ENCODE peak calls at places on chromosome 16, in seven cellular contexts. N, B, Q, K, T, H and Z are unnamed samples.

GRCh38 chr16:57651344-57652333 is 16.5 kb upstream of the ADGRG3 start:
- DNase-seq in T (peak), B (no peak), H (no peak), N (no peak), Q (no peak), K (no peak), Z (peak)

GRCh38 chr16:4314532-4315184 is 1.2 kb upstream of the GLIS2 start:
- DNase-seq in T (peak), H (peak), B (no peak), K (peak), N (peak), Q (no peak), Z (peak)

GRCh38 chr16:2008009-2008526 is 1.6 kb downstream of the ZNF598 start:
- DNase-seq in T (no peak), Q (peak), H (peak), K (peak), N (no peak), B (peak), Z (peak)

GRCh38 chr16:77480671-77481315 is 46.0 kb upstream of the ADAMTS18 start:
- DNase-seq in H (no peak), K (no peak), B (no peak), Q (no peak), N (no peak), T (no peak), Z (no peak)

GRCh38 chr16:3431779-3432219 is 11.5 kb downstream of the ZNF597 start:
- DNase-seq in N (peak), Q (no peak), B (no peak), T (no peak), H (peak), K (peak), Z (peak)

GRCh38 chr16:81896902-81897301 is 114.4 kb downstream of the SDR42E1 start:
- DNase-seq in H (no peak), T (no peak), K (no peak), B (peak), Q (no peak), N (no peak), Z (no peak)

GRCh38 chr16:50585331-50585776 is 37.2 kb downstream of the NKD1 start:
- DNase-seq in N (no peak), H (peak), K (peak), B (no peak), Q (no peak), T (peak), Z (no peak)

GRCh38 chr16:2251281-2252111 is at the start of gene ECI1:
- DNase-seq in N (peak), T (peak), H (peak), Q (no peak), B (peak), K (peak), Z (peak)

GRCh38 chr16:62225675-62226074 is 189.4 kb upstream of the CDH8 start:
- DNase-seq in K (peak), B (peak), T (peak), Q (peak), H (no peak), N (peak), Z (peak)

GRCh38 chr16:88451586-88452484 is 1.2 kb upstream of the ZFPM1 start:
- DNase-seq in N (no peak), B (no peak), Q (no peak), H (no peak), K (peak), T (no peak), Z (peak)

GRCh38 chr16:19168173-19169080 is at the start of gene SYT17:
- DNase-seq in T (peak), K (peak), Q (no peak), H (no peak), B (no peak), N (peak), Z (no peak)

GRCh38 chr16:10895053-10895946 is 18.3 kb downstream of the CIITA start:
- DNase-seq in Q (no peak), K (peak), T (peak), B (peak), H (peak), N (no peak), Z (peak)

GRCh38 chr16:59164461-59164860 is 430.3 kb upstream of the GOT2 start:
- DNase-seq in H (no peak), Q (no peak), N (no peak), K (no peak), B (peak), T (peak), Z (no peak)

GRCh38 chr16:1470543-1471251 is 4.1 kb downstream of the CLCN7 start:
- DNase-seq in H (peak), K (no peak), B (no peak), N (no peak), Q (no peak), T (no peak), Z (no peak)

GRCh38 chr16:79786389-79786788 is 185.9 kb upstream of the MAF start:
- DNase-seq in H (no peak), Q (no peak), N (no peak), B (no peak), K (no peak), T (no peak), Z (no peak)

GRCh38 chr16:80788016-80788415 is 16.4 kb downstream of the CDYL2 start:
- DNase-seq in N (no peak), Q (no peak), T (no peak), B (no peak), H (peak), K (no peak), Z (no peak)

GRCh38 chr16:3058173-3059030 is 7.0 kb upstream of the IL32 start:
- DNase-seq in N (peak), Q (no peak), T (peak), K (peak), B (peak), H (peak), Z (peak)

GRCh38 chr16:23729503-23730424 is 16.7 kb upstream of the ERN2 start:
- DNase-seq in B (peak), K (peak), Q (no peak), N (no peak), H (peak), T (no peak), Z (no peak)

GRCh38 chr16:81638286-81638945 is 140.7 kb upstream of the PLCG2 start:
- DNase-seq in Q (no peak), T (no peak), B (no peak), K (no peak), H (no peak), N (no peak), Z (no peak)

GRCh38 chr16:64543401-64543800 is 578.5 kb downstream of the CDH11 start:
- DNase-seq in N (no peak), T (no peak), Q (no peak), H (peak), B (no peak), K (no peak), Z (no peak)

GRCh38 chr16:3022697-3023414 is 886 bp downstream of the HCFC1R1 start:
- DNase-seq in K (no peak), B (peak), T (no peak), H (peak), N (no peak), Q (no peak), Z (peak)

GRCh38 chr16:58459344-58460218 is 40.4 kb upstream of the NDRG4 start:
- DNase-seq in H (no peak), N (no peak), B (peak), Q (peak), T (no peak), K (no peak), Z (peak)

GRCh38 chr16:12646490-12647274 is 157.0 kb downstream of the CPPED1 start:
- DNase-seq in K (no peak), H (peak), B (no peak), T (no peak), Q (no peak), N (peak), Z (peak)

GRCh38 chr16:69424935-69425784 is 741 bp downstream of the CYB5B start:
- DNase-seq in K (no peak), Q (no peak), N (peak), T (no peak), B (no peak), H (no peak), Z (no peak)

GRCh38 chr16:4936181-4936990 is 562 bp downstream of the PPL start:
- DNase-seq in Q (no peak), B (peak), K (peak), N (peak), T (peak), H (no peak), Z (no peak)

GRCh38 chr16:10123141-10123540 is 59.1 kb downstream of the GRIN2A start:
- DNase-seq in Q (no peak), N (no peak), H (peak), B (no peak), T (no peak), K (no peak), Z (no peak)

GRCh38 chr16:77422196-77422784 is 12.5 kb downstream of the ADAMTS18 start:
- DNase-seq in T (no peak), N (no peak), B (no peak), Q (no peak), K (no peak), H (no peak), Z (no peak)

GRCh38 chr16:66549284-66550131 is at the start of gene TK2:
- DNase-seq in Q (no peak), T (peak), N (peak), B (no peak), K (peak), H (peak), Z (peak)
- TF ChIP-seq CTCF in Q (peak), T (peak), N (peak), B (no peak), K (no peak), H (peak), Z (no peak)

GRCh38 chr16:70715113-70715711 is 29.4 kb upstream of the MTSS2 start:
- DNase-seq in N (peak), T (no peak), K (peak), H (peak), B (peak), Q (peak), Z (no peak)
- TF ChIP-seq CTCF in N (peak), T (no peak), K (no peak), H (peak), B (no peak), Q (peak), Z (no peak)

DNA sequence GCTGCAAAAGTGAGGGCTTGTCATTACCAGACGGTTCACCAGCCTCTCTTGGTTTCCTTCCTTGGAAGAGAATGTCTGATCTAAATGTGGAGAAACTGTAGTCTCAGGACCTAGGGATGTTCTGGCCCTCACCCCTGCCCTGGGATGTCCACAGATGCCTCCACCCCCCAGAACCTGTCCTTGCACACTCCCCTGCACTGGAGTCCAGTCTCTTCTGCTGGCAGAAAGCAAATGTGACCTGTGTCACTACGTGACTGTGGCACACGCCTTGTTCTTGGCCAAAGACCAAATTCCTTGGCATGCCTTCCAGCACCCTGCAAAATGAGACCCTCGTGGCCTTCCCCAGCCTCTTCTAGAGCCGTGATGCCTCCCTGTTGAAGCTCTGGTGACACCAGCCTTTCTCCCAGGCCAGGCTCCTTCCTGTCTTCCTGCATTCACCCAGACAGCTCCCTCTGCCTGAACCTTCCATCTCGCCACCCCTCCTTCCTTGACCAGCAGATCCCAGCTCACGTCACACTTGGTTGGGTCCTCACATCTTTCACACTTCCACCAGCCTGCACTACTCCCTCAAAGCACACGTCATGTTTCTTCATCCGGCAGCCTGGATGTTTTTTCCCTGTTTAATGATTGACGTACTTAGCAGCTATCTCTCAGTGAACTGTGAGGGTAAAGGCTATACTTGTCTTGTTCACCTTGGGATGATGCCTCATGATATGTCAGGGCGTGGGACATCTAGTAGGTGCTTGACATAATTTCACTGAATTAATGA is 4.3 kb downstream of the ZNF768 start:
- DNase-seq in T (no peak), Q (no peak), H (no peak), N (no peak), K (peak), B (no peak), Z (no peak)
- TF ChIP-seq CTCF in T (no peak), Q (no peak), H (no peak), N (no peak), K (no peak), B (no peak), Z (no peak)

GRCh38 chr16:85330694-85331188 is 218.5 kb upstream of the CIBAR2 start:
- DNase-seq in B (peak), H (peak), K (no peak), N (peak), T (peak), Q (no peak), Z (peak)
- TF ChIP-seq CTCF in B (peak), H (peak), K (no peak), N (peak), T (peak), Q (peak), Z (peak)

GRCh38 chr16:66324785-66325184 is 41.7 kb upstream of the CDH5 start:
- DNase-seq in T (peak), K (no peak), H (peak), B (peak), N (peak), Q (no peak), Z (peak)
- TF ChIP-seq CTCF in T (peak), K (no peak), H (no peak), B (no peak), N (peak), Q (peak), Z (no peak)

GRCh38 chr16:87185983-87186382 is 131.2 kb downstream of the C16orf95 start:
- DNase-seq in K (no peak), N (no peak), H (no peak), B (no peak), T (no peak), Q (no peak), Z (no peak)

GRCh38 chr16:87186440-87186839 is 130.8 kb downstream of the C16orf95 start:
- DNase-seq in Q (no peak), K (no peak), B (no peak), N (no peak), T (no peak), H (no peak), Z (no peak)

GRCh38 chr16:87183647-87184046 is 133.5 kb downstream of the C16orf95 start:
- DNase-seq in N (no peak), Q (no peak), H (no peak), K (no peak), B (no peak), T (no peak), Z (no peak)

GRCh38 chr16:87186876-87187533 is 130.2 kb downstream of the C16orf95 start:
- DNase-seq in Q (no peak), N (no peak), H (no peak), T (no peak), K (no peak), B (no peak), Z (no peak)

DNA sequence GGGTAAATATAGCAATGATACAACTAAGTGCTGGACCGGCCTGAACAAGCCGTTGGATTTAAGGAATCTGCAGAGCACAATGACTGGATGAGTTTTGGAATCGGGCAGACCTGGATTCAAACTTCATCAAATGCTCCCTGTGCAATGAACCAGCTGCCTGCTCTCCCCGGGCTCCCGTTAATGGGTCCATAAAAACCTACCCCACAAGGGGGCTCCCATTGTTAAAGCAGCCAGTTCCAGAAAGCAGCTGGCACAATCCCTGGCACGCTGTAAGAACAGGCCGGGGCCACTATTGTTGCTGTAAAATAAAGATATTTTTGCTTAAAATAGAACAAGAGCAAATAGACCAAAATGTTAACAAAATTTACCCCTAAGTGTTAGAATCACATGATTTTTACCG is 131.9 kb downstream of the C16orf95 start:
- DNase-seq in K (no peak), B (no peak), H (no peak), Q (no peak), N (no peak), T (no peak), Z (no peak)
- TF ChIP-seq CTCF in K (no peak), B (no peak), H (peak), Q (no peak), N (no peak), T (no peak), Z (no peak)

GRCh38 chr16:6674071-6674470 is 658.6 kb upstream of the RBFOX1 start:
- DNase-seq in T (no peak), K (no peak), Q (no peak), H (no peak), N (no peak), B (no peak), Z (no peak)
- TF ChIP-seq CTCF in T (no peak), K (no peak), Q (no peak), H (no peak), N (no peak), B (no peak), Z (no peak)

GRCh38 chr16:47660540-47660939 is 199.4 kb downstream of the PHKB start:
- DNase-seq in K (no peak), N (no peak), Q (no peak), T (no peak), H (no peak), B (no peak), Z (no peak)
- TF ChIP-seq CTCF in K (no peak), N (no peak), Q (no peak), T (no peak), H (no peak), B (no peak), Z (no peak)

GRCh38 chr16:74718140-74718539 is 17.5 kb upstream of the MLKL start:
- DNase-seq in B (no peak), K (no peak), H (no peak), T (no peak), N (no peak), Q (no peak), Z (no peak)

GRCh38 chr16:74718741-74719610 is 18.3 kb upstream of the MLKL start:
- DNase-seq in B (no peak), H (no peak), T (no peak), Q (no peak), N (no peak), K (no peak), Z (no peak)

GRCh38 chr16:74717367-74717766 is 16.7 kb upstream of the MLKL start:
- DNase-seq in B (no peak), K (no peak), T (no peak), N (peak), H (no peak), Q (no peak), Z (no peak)

GRCh38 chr16:74713876-74714275 is 13.2 kb upstream of the MLKL start:
- DNase-seq in K (no peak), N (peak), T (no peak), H (no peak), B (no peak), Q (no peak), Z (no peak)

GRCh38 chr16:74716355-74716754 is 15.7 kb upstream of the MLKL start:
- DNase-seq in T (no peak), K (no peak), Q (no peak), N (peak), B (no peak), H (no peak), Z (no peak)
- TF ChIP-seq CTCF in T (no peak), K (no peak), Q (no peak), N (no peak), B (no peak), H (no peak), Z (no peak)

GRCh38 chr16:31273187-31273586 is 13.4 kb downstream of the ITGAM start:
- DNase-seq in B (no peak), T (no peak), N (no peak), H (no peak), Q (no peak), K (no peak), Z (no peak)
- TF ChIP-seq CTCF in B (no peak), T (no peak), N (no peak), H (no peak), Q (no peak), K (no peak), Z (no peak)